ENCODE peak calls at places on chromosomes 7 and 10, in five cellular contexts. V, G, B, I and M are unnamed samples.

GRCh38 chr7:78296689-78297371 is 498.3 kb downstream of the PHTF2 start:
- DNase-seq in V (no peak), G (no peak), B (no peak), I (no peak), M (no peak)

GRCh38 chr7:95609277-95609971 is 13.1 kb upstream of the PDK4 start:
- DNase-seq in V (no peak), G (peak), B (no peak), I (no peak), M (no peak)

GRCh38 chr7:116528008-116528789 is 3.4 kb downstream of the CAV1 start:
- DNase-seq in V (peak), G (peak), B (peak), I (peak), M (peak)

GRCh38 chr10:52216852-52217251 is 97.2 kb upstream of the DKK1 start:
- DNase-seq in V (peak), G (peak), B (peak), I (no peak), M (no peak)

GRCh38 chr10:79404231-79404609 is 41.2 kb downstream of the ZCCHC24 start:
- DNase-seq in V (peak), G (peak), B (no peak), I (no peak), M (peak)

GRCh38 chr10:133279266-133279960 is 2.7 kb upstream of the ADAM8 start:
- DNase-seq in V (no peak), G (no peak), B (no peak), I (no peak), M (no peak)

GRCh38 chr7:112789453-112789823 is 755 bp downstream of the TMEM168 start:
- DNase-seq in V (no peak), G (no peak), B (no peak), I (no peak), M (no peak)

GRCh38 chr7:99112097-99112496 is 31.8 kb downstream of the SMURF1 start:
- DNase-seq in V (no peak), G (no peak), B (no peak), I (peak), M (no peak)

GRCh38 chr7:84612976-84613375 is 418.4 kb upstream of the SEMA3A start:
- DNase-seq in V (no peak), G (peak), B (no peak), I (no peak), M (no peak)

GRCh38 chr7:64494912-64495461 is 67.9 kb downstream of the ZNF680 start:
- DNase-seq in V (no peak), G (no peak), B (no peak), I (no peak), M (no peak)

GRCh38 chr7:86745019-86745745 is 101.5 kb downstream of the GRM3 start:
- DNase-seq in V (no peak), G (no peak), B (no peak), I (no peak), M (no peak)

GRCh38 chr10:94230134-94230785 is 132.5 kb downstream of the NOC3L start:
- DNase-seq in V (no peak), G (no peak), B (no peak), I (no peak), M (no peak)

GRCh38 chr7:80145780-80146422 is 11.3 kb downstream of the GNAI1 start:
- DNase-seq in V (peak), G (no peak), B (peak), I (no peak), M (no peak)

GRCh38 chr10:51843966-51844365 is 144.6 kb upstream of the CSTF2T start:
- DNase-seq in V (no peak), G (no peak), B (no peak), I (no peak), M (no peak)